ENCODE peak calls at places on chromosomes 3 and 15, in six cellular contexts. P, R, D, J, T and K are unnamed samples.

GRCh38 chr15:101398247-101398646 is 91.3 kb downstream of the PCSK6 start:
- DNase-seq in P (no peak), R (no peak), D (no peak), J (no peak), T (no peak), K (no peak)

GRCh38 chr15:73839699-73840098 is 33.7 kb upstream of the TBC1D21 start:
- DNase-seq in P (no peak), R (no peak), D (no peak), J (no peak), T (no peak), K (no peak)

GRCh38 chr15:51077565-51078153 is 17.0 kb downstream of the TNFAIP8L3 start:
- DNase-seq in P (no peak), R (no peak), D (no peak), J (no peak), T (peak; percentile 49), K (no peak)

GRCh38 chr15:34951993-34952392 is 17.5 kb downstream of the AQR start:
- DNase-seq in P (no peak), R (no peak), D (no peak), J (no peak), T (no peak), K (no peak)

GRCh38 chr3:139764936-139765335 is 87.2 kb upstream of the NMNAT3 start:
- DNase-seq in P (no peak), R (no peak), D (no peak), J (no peak), T (no peak), K (peak; percentile 70)

GRCh38 chr3:38496131-38496910 is at the start of gene EXOG:
- DNase-seq in P (peak; percentile 82), R (peak; percentile 95), D (peak; percentile 78), J (no peak), T (peak; percentile 88), K (peak; percentile 58)

GRCh38 chr3:100023150-100023549 is 91.2 kb downstream of the FILIP1L start:
- DNase-seq in P (no peak), R (no peak), D (no peak), J (no peak), T (no peak), K (no peak)

GRCh38 chr15:58569455-58569854 is 137.7 kb downstream of the LIPC start:
- DNase-seq in P (no peak), R (no peak), D (no peak), J (no peak), T (no peak), K (no peak)

GRCh38 chr3:8563597-8563996 is 62.0 kb downstream of the LMCD1 start:
- DNase-seq in P (no peak), R (no peak), D (no peak), J (no peak), T (no peak), K (no peak)

GRCh38 chr3:38549082-38549481 is 52.9 kb downstream of the EXOG start:
- DNase-seq in P (no peak), R (no peak), D (no peak), J (peak; percentile 67), T (no peak), K (no peak)

GRCh38 chr15:51837784-51838183 is 8.3 kb downstream of the TMOD3 start:
- DNase-seq in P (no peak), R (peak; percentile 41), D (no peak), J (no peak), T (no peak), K (no peak)

GRCh38 chr3:184001761-184002160 is 15.9 kb downstream of the ABCC5 start:
- DNase-seq in P (no peak), R (no peak), D (no peak), J (no peak), T (no peak), K (no peak)

GRCh38 chr3:43583481-43583880 is 38.3 kb downstream of the ANO10 start:
- DNase-seq in P (no peak), R (no peak), D (no peak), J (no peak), T (no peak), K (no peak)

GRCh38 chr3:116018651-116019050 is 395.3 kb downstream of the GAP43 start:
- DNase-seq in P (no peak), R (no peak), D (no peak), J (no peak), T (no peak), K (no peak)

GRCh38 chr3:171187706-171188290 is 161.3 kb upstream of the SLC2A2 start:
- DNase-seq in P (no peak), R (peak; percentile 21), D (no peak), J (no peak), T (no peak), K (no peak)

DNA sequence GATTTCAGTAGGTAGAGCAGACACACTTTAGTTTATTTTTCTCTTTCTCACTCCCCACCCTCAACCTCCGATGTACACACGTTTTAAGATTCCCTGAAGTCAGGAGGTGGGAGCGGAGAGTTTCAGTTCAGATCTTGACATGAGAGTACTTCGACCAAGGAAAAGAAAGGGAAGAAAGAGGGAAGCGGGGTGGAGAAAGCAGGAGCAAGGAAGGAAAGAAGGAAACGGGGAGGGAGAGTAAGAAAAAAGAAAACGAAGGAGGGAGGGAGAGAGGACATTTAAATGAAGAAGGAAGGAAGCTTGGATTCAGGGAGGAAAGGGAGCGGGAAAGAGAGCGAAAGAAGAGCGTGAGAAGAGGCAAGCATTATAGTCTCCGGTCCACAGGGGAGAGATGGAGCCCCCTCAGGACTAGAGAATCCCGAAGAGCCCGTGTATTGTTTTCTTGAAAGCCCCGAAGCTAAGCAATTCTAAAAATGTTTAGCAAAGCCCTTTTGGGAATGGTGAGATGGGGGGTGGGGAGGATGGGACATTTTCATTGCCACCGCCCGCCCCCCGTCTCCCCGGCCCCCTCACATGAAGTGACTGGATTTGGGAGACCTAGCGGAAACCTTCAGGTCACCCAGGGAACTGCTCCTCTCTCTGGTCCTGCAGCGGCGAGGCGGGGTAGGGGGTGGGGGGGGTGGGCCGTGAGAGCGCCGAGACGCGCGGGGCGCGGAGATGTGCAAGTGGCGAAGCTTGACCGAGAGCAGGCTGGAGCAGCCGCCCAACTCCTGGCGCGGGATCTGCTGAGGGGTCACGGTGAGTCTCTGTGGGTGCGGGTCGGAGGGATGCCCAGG is 942 bp upstream of the MME start:
- DNase-seq in P (no peak), R (no peak), D (no peak), J (no peak), T (no peak), K (no peak)
- TF ChIP-seq CTCF in P (no peak), R (no peak), D (no peak), J (no peak), T (no peak), K (peak; percentile 40)

DNA sequence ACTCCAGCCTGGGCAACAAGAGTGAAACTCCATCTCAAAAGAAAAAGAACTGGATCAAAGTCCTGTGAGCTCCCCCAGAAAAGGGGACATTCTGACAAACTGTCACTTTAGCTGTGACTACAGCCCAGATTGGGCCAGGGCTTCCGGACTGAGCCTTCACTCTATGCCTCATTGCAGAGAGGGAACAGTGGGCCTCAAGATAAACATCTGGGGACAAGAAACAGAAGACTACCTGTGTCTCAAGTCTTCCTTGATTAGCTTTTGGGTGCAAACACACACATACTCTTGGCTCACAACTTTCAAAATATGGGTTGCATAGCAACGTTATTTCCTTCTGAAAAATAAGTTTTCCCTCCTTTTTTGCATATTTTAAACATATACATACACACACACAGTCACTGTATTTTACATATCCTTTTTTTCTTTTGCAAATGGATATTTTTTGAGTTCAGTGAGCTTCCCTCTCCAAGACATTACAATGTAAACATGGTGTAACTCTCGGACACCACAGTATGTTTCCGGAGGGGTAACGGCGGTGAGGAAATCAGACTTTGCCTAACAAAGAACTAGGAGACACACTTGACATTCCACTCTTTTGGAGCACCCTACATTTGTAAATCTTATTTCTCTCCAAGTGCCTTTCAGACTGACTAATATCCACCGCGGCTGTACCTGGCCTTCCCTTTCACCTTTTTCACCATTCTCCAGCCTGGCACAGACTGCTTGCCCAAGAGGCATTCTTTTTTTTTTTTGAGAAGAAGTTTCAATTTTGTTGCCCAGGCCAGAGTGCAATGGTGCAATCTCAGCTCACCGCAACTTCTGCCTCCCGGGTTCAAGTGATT is 3.5 kb downstream of the TKT start:
- DNase-seq in P (no peak), R (peak; percentile 91), D (no peak), J (no peak), T (peak; percentile 45), K (no peak)
- H3K4me3 ChIP-seq in P (peak overlapping the region; percentile 96), R (peak overlapping the region; percentile 85), D (no peak overlapping the region), J (no peak overlapping the region), T (no peak overlapping the region), K (no peak overlapping the region)

GRCh38 chr3:186255703-186256331 is 106.2 kb downstream of the DGKG start:
- DNase-seq in P (no peak), R (peak; percentile 74), D (no peak), J (no peak), T (no peak), K (no peak)
- TF ChIP-seq CTCF in P (peak; percentile 5), R (no peak), D (no peak), J (no peak), T (no peak), K (no peak)

GRCh38 chr15:48631191-48631770 is 14.2 kb downstream of the FBN1 start:
- DNase-seq in P (no peak), R (no peak), D (no peak), J (no peak), T (no peak), K (no peak)
- H3K4me3 ChIP-seq in P (no peak overlapping the region), R (no peak overlapping the region), D (no peak overlapping the region), J (no peak overlapping the region), T (no peak overlapping the region), K (no peak overlapping the region)

GRCh38 chr3:163951397-163951987 is 1126.8 kb downstream of the SI start:
- DNase-seq in P (no peak), R (no peak), D (no peak), J (no peak), T (no peak), K (no peak)
- TF ChIP-seq CTCF in P (no peak), R (no peak), D (peak; percentile 53), J (no peak), T (no peak), K (no peak)

GRCh38 chr3:48215876-48216275 is 7.4 kb upstream of the CAMP start:
- DNase-seq in P (no peak), R (no peak), D (no peak), J (peak; percentile 93), T (peak; percentile 61), K (no peak)
- H3K4me3 ChIP-seq in P (no peak overlapping the region), R (no peak overlapping the region), D (no peak overlapping the region), J (no peak overlapping the region), T (no peak overlapping the region), K (no peak overlapping the region)

GRCh38 chr3:65422154-65422553 is 616.6 kb downstream of the MAGI1 start:
- DNase-seq in P (no peak), R (no peak), D (no peak), J (no peak), T (no peak), K (no peak)

DNA sequence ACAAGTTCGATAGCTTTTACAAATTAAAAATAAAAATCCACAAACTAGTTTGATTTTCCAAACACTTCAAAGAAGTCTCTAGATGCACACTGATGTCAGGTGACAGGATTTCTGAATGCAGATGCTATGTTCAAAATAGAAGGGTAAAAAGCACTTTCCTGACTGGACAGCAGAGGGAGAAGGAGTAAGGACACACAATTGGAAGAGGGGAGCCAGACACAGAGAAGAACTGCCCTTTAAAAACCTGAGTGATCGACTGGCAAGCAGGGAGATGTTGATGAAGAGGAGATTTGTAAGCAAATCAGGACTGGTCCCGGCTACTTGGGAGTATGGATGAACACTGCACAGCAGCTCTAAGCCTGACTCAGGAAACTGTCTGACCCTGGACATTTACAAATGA is 612.8 kb downstream of the MAGI1 start:
- DNase-seq in P (no peak), R (no peak), D (no peak), J (no peak), T (no peak), K (no peak)
- TF ChIP-seq CTCF in P (peak; percentile 73), R (no peak), D (no peak), J (no peak), T (peak; percentile 8), K (peak; percentile 50)

GRCh38 chr3:71551286-71551919 is 32.1 kb downstream of the FOXP1 start:
- DNase-seq in P (no peak), R (no peak), D (no peak), J (no peak), T (no peak), K (no peak)
- H3K4me3 ChIP-seq in P (no peak overlapping the region), R (no peak overlapping the region), D (no peak overlapping the region), J (no peak overlapping the region), T (no peak overlapping the region), K (no peak overlapping the region)